ENCODE peak calls at places on chromosomes 4 and X, in seven cellular contexts. U, V, W, Z, Q, K and R are unnamed samples.

GRCh38 chr4:4782969-4783368 is 76.5 kb upstream of the MSX1 start:
- DNase-seq in U (no peak), V (no peak), Z (no peak), K (peak), Q (no peak), W (no peak), R (no peak)

GRCh38 chrX:123217077-123217476 is 33.0 kb downstream of the GRIA3 start:
- DNase-seq in W (no peak), K (no peak), Z (no peak), U (no peak), Q (no peak), V (no peak), R (peak)

GRCh38 chrX:45889471-45889870 is 655.8 kb downstream of the ZNF674 start:
- DNase-seq in K (peak), Z (no peak), Q (no peak), V (no peak), W (no peak), U (no peak), R (peak)

GRCh38 chr4:26952891-26953290 is 92.2 kb downstream of the STIM2 start:
- DNase-seq in K (no peak), Q (no peak), U (no peak), V (no peak), W (no peak), Z (no peak), R (no peak)

GRCh38 chr4:29046716-29047115 is 1673.5 kb upstream of the PCDH7 start:
- DNase-seq in Q (no peak), U (no peak), K (peak), W (no peak), V (no peak), Z (no peak), R (no peak)

GRCh38 chrX:102934624-102935023 is 2.4 kb upstream of the RAB40AL start:
- DNase-seq in Q (no peak), K (peak), U (peak), W (peak), Z (peak), V (no peak), R (peak)

GRCh38 chr4:74287164-74287563 is 21.1 kb upstream of the EPGN start:
- DNase-seq in K (peak), W (no peak), V (no peak), U (no peak), Z (no peak), Q (no peak), R (no peak)

GRCh38 chr4:15982833-15983528 is 20.0 kb upstream of the FGFBP2 start:
- DNase-seq in Q (no peak), Z (no peak), U (no peak), W (peak), V (no peak), K (peak), R (no peak)

GRCh38 chr4:25030283-25031076 is at the start of gene LGI2:
- DNase-seq in Z (no peak), K (peak), W (no peak), U (no peak), V (no peak), Q (no peak), R (peak)